ENCODE peak calls at places on chromosomes 13 and 19, in ten cellular contexts. D, P, R, F, T, K, Z, U, E and X are unnamed samples.

GRCh38 chr13:105773887-105774538 is 761.4 kb downstream of the EFNB2 start:
- DNase-seq in D (no peak), P (no peak), R (peak), F (peak), T (no peak), K (peak), Z (peak), U (no peak), E (peak), X (no peak)

GRCh38 chr19:40565910-40566495 is 10.7 kb upstream of the SHKBP1 start:
- DNase-seq in D (no peak), P (no peak), R (no peak), F (no peak), T (no peak), K (no peak), Z (no peak), U (no peak), E (no peak), X (no peak)

GRCh38 chr19:55597493-55597892 is 1.8 kb downstream of the FIZ1 start:
- DNase-seq in D (peak), P (peak), R (no peak), F (no peak), T (no peak), K (no peak), Z (no peak), U (no peak), E (no peak), X (no peak)

GRCh38 chr19:28999733-29000433 is 213.1 kb downstream of the UQCRFS1 start:
- DNase-seq in D (peak), P (peak), R (no peak), F (no peak), T (no peak), K (no peak), Z (no peak), U (no peak), E (no peak), X (no peak)

GRCh38 chr19:8449830-8450229 is 5.1 kb downstream of the HNRNPM start:
- DNase-seq in D (no peak), P (no peak), R (no peak), F (no peak), T (no peak), K (no peak), Z (no peak), U (no peak), E (no peak), X (no peak)

GRCh38 chr13:95354680-95355487 is 53.6 kb upstream of the ABCC4 start:
- DNase-seq in D (no peak), P (no peak), R (peak), F (no peak), T (peak), K (peak), Z (no peak), U (no peak), E (no peak), X (no peak)

GRCh38 chr19:5580116-5580515 is 12.4 kb upstream of the TINCR start:
- DNase-seq in D (no peak), P (no peak), R (no peak), F (no peak), T (no peak), K (no peak), Z (peak), U (no peak), E (no peak), X (no peak)

GRCh38 chr13:96052655-96053002 is 572 bp downstream of the UGGT2 start:
- DNase-seq in D (no peak), P (no peak), R (peak), F (no peak), T (no peak), K (peak), Z (peak), U (no peak), E (peak), X (peak)

GRCh38 chr13:100392709-100393630 is 195.6 kb downstream of the GGACT start:
- DNase-seq in D (peak), P (no peak), R (peak), F (peak), T (peak), K (peak), Z (peak), U (no peak), E (peak), X (peak)

GRCh38 chr19:38204728-38205127 is 19.3 kb downstream of the DPF1 start:
- DNase-seq in D (no peak), P (no peak), R (no peak), F (no peak), T (no peak), K (no peak), Z (no peak), U (no peak), E (no peak), X (no peak)

GRCh38 chr13:113585828-113586355 is 1.3 kb downstream of the TFDP1 start:
- DNase-seq in D (peak), P (peak), R (no peak), F (peak), T (peak), K (no peak), Z (peak), U (no peak), E (no peak), X (no peak)

GRCh38 chr19:7841751-7842660 is 12.0 kb downstream of the EVI5L start:
- DNase-seq in D (no peak), P (no peak), R (no peak), F (no peak), T (no peak), K (no peak), Z (no peak), U (no peak), E (no peak), X (no peak)

GRCh38 chr19:7408251-7408650 is 59.5 kb downstream of the ARHGEF18 start:
- DNase-seq in D (no peak), P (no peak), R (no peak), F (no peak), T (no peak), K (no peak), Z (no peak), U (no peak), E (no peak), X (no peak)

GRCh38 chr19:12733369-12733896 is 1.1 kb downstream of the TRIR start:
- DNase-seq in D (no peak), P (no peak), R (peak), F (no peak), T (no peak), K (peak), Z (peak), U (peak), E (no peak), X (no peak)

GRCh38 chr19:754530-754929 is 3.6 kb downstream of the MISP start:
- DNase-seq in D (no peak), P (no peak), R (no peak), F (no peak), T (no peak), K (no peak), Z (no peak), U (no peak), E (no peak), X (no peak)

GRCh38 chr19:752652-753517 is 2.0 kb downstream of the MISP start:
- DNase-seq in D (peak), P (peak), R (peak), F (peak), T (peak), K (peak), Z (peak), U (no peak), E (peak), X (peak)

GRCh38 chr19:749811-750210 is 1.1 kb upstream of the MISP start:
- DNase-seq in D (no peak), P (no peak), R (no peak), F (no peak), T (no peak), K (no peak), Z (no peak), U (no peak), E (no peak), X (no peak)

GRCh38 chr19:750640-751423 is at the start of gene MISP:
- DNase-seq in D (no peak), P (peak), R (no peak), F (peak), T (peak), K (no peak), Z (no peak), U (no peak), E (no peak), X (no peak)

DNA sequence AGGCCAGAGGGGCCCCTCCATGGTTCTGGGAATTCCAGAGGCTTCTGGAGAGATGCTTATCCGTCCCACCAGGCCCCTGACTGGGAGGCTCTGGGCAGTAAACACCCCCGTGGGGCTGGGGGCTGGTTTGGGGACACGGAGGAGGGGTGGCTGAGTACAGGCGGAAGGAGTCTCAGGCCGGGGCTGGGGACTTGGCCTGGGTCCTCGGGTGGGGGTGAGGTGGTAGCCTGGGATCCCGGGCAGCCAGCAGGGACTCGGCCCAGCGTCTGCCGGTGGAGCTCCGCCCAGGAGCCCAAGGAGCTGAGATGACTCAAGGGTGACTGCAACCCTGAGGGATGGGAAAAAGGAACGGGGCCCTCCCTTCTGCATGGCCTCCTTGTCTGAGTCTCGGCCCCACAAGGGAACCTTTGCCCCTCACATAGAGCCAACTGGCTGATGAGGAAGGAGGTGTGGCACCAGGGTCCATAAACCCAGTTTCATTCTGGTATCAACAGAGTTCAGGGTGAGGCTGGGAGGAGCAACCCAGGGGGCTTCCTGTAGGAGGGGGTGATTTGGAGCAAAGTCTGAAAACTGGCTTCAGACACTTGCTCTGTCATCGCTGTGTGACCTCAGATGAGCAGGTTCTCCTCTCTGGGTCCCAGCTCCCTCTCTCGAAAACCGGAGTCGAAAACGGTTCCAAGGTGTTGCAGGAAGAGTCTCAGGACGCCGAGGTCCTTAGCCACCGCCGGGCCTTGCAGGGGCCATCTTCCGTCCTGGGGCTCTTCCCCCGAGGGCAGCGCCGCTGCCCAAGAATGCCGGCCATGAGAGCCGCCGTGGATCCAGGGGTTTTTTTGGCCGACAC is 809 bp downstream of the MISP start:
- DNase-seq in D (no peak), P (no peak), R (peak), F (peak), T (peak), K (peak), Z (peak), U (no peak), E (no peak), X (peak)
- TF ChIP-seq CTCF in D (no peak), P (no peak), R (no peak), F (no peak), T (no peak), K (no peak), Z (no peak), U (no peak), E (no peak), X (no peak)

DNA sequence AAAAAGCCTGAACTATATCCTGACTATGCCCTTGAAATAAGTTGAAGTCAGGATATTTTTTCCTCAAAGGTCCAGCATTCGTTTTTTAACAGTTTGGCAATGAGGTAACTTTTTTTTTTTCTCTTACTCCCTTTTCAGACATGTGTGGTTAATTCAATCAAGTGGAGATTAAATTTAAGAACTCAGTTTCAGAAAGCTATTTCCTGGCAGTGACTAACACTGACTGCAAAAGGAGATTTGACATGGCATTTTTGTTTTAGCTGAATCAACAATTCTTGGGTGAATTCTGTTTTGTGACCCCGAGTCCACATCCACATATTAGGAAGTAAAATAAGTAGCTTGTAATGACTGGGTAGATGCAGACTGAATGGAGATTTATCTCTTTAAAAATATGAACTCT is 716.4 kb downstream of the PCDH9 start:
- DNase-seq in D (no peak), P (no peak), R (peak), F (no peak), T (no peak), K (peak), Z (peak), U (no peak), E (no peak), X (no peak)
- TF ChIP-seq CTCF in D (no peak), P (no peak), R (no peak), F (no peak), T (no peak), K (no peak), Z (no peak), U (no peak), E (no peak), X (no peak)

DNA sequence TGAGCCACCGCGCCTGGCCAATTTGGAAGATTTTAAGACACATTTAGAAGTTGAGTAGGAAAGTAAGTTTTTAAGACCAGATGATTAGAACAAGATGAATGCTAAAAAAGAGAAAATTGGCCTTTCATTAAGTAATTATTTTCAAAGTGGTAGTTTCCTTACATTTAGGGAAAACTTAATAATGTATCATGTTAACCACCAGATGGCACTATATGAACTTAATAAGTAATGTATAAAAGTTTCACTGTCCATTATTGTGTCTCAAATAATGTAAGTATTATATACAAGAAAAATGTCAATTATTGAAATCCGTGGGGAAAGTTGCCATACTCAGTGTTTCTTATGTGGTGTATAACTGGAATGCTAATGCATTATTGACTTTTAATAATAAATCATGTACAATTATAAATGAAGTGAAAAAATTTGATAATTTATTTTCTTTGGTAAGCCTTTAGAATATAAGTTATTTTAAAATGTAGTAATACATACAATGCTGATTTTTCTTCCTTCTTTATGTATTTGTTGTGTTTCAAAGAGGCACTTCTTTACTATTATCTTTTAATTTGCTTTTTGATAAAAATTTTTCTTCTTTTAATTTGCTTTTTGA is 29.2 kb downstream of the COG6 start:
- DNase-seq in D (no peak), P (no peak), R (peak), F (no peak), T (no peak), K (peak), Z (peak), U (no peak), E (peak), X (no peak)
- TF ChIP-seq CTCF in D (peak), P (peak), R (no peak), F (peak), T (no peak), K (no peak), Z (peak), U (peak), E (peak), X (peak)

GRCh38 chr19:18849838-18850400 is 18.2 kb downstream of the UPF1 start:
- DNase-seq in D (peak), P (no peak), R (no peak), F (no peak), T (no peak), K (no peak), Z (peak), U (no peak), E (no peak), X (no peak)

GRCh38 chr19:18845961-18846360 is 14.2 kb downstream of the UPF1 start:
- DNase-seq in D (no peak), P (no peak), R (no peak), F (no peak), T (no peak), K (no peak), Z (no peak), U (no peak), E (no peak), X (no peak)

GRCh38 chr19:18846862-18847515 is 15.2 kb downstream of the UPF1 start:
- DNase-seq in D (peak), P (peak), R (peak), F (no peak), T (peak), K (peak), Z (peak), U (peak), E (no peak), X (peak)

GRCh38 chr19:18848860-18849661 is 17.3 kb downstream of the UPF1 start:
- DNase-seq in D (peak), P (peak), R (peak), F (no peak), T (no peak), K (no peak), Z (peak), U (no peak), E (no peak), X (no peak)

DNA sequence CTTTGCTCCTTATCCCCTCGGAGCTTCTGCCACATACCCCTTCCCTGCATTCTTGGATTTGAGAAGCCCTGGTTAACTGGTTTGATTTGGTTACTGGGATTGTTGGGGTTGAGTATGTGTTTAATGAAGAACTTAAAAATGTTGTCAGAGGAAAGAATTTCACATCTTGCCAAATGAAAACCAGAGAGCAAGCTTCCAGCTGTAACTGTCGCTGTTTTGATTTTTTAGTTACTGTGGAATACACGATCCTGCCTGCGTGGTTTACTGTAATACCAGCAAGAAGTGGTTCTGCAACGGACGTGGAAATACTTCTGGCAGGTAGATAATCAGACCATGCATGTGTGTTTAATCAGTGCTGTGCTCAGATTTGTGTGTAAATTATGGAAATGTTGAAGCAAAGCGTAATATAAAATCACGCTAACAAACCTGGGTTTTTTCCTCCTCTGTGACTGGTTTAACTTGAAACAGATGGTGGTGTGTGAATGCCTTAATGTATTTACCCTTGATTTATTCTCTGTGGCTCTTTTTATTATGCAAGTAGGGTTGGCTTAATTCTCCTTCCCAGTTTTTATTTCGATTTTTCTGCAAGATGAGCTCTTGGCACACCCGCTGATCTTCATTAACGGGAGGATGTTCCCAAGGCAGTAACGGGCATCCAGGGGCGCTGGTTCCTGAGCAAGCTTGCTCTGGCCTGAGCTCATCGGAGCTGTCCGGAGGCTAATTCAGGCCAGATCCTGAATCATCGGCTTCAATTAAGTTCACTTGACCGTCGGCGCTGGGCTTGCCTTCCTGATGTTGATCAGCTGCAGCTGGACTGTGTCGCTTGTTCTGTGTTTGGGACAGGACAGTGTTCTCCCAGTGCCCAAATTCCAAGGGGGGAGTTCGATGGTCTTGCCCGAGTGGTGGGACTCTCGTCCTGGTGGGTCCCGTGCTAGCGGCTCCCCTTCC is 16.0 kb downstream of the UPF1 start:
- DNase-seq in D (peak), P (no peak), R (peak), F (no peak), T (no peak), K (no peak), Z (peak), U (no peak), E (no peak), X (peak)
- TF ChIP-seq CTCF in D (no peak), P (no peak), R (no peak), F (peak), T (no peak), K (no peak), Z (no peak), U (peak), E (no peak), X (no peak)

GRCh38 chr19:50838239-50838638 is 4.9 kb upstream of the KLK15 start:
- DNase-seq in D (no peak), P (no peak), R (no peak), F (no peak), T (no peak), K (no peak), Z (peak), U (no peak), E (peak), X (no peak)
- TF ChIP-seq CTCF in D (no peak), P (no peak), R (no peak), F (no peak), T (no peak), K (no peak), Z (peak), U (no peak), E (peak), X (no peak)

DNA sequence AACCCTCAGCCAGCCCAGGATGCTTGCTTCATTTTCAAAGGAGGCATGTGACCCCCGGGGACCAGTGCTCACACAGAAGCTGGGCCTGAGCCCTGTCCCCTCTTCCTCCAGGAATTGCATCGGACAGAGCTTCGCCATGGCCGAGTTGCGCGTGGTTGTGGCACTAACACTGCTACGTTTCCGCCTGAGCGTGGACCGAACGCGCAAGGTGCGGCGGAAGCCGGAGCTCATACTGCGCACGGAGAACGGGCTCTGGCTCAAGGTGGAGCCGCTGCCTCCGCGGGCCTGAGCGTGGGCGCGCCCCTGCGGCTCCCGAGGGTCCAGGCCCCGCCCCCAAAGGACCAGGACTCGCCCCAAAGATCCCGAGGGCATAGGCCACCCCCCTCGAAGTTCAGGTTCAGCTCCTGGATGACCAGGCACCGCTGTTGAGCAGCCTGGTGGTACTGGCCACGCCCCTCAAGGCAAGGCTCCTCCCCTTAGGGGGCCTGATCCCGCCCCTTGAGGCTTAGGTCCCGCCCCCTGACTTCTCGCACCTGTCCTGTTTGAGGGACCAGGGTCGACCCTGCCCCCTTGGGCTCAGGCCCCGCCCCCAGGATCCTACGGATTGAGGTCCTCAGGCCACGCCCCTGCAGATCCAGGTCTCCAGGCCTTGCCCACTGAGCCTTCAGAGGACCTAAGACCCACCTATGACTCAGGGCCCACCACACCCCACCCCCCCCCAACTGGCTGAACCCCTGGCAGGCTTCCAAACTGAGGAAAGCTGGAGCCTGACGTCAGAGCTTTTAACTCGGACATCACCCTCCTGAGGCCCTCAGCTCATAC is 43.1 kb downstream of the CYP4F22 start:
- DNase-seq in D (peak), P (peak), R (peak), F (peak), T (peak), K (no peak), Z (no peak), U (peak), E (no peak), X (no peak)
- TF ChIP-seq CTCF in D (no peak), P (no peak), R (no peak), F (no peak), T (no peak), K (no peak), Z (no peak), U (no peak), E (no peak), X (no peak)